ENCODE peak calls at places on chromosomes 5 and 9, in five cellular contexts. One of them, this sample, is unnamed. For H3K9me3, the result is how much of the 10 kb centered on the place peaks cover.

GRCh38 chr5:150335778-150336177 is 21.7 kb upstream of the TCOF1 start:
- DNase-seq in fibroblast of lung: no peak
- DNase-seq in aorta: no peak
- DNase-seq in heart right ventricle: no peak
- DNase-seq in kidney: peak
- DNase-seq in this sample: no peak

GRCh38 chr5:9529041-9529480 is 16.8 kb downstream of the SEMA5A start:
- DNase-seq in fibroblast of lung: no peak
- DNase-seq in aorta: no peak
- DNase-seq in kidney: no peak
- DNase-seq in heart right ventricle: no peak
- DNase-seq in this sample: no peak

GRCh38 chr9:92341578-92341977 is 15.8 kb downstream of the CENPP start:
- DNase-seq in aorta: no peak
- DNase-seq in fibroblast of lung: no peak
- DNase-seq in kidney: no peak
- DNase-seq in heart right ventricle: no peak
- DNase-seq in this sample: no peak

GRCh38 chr9:20649381-20649780 is 27.1 kb upstream of the MLLT3 start:
- DNase-seq in aorta: no peak
- DNase-seq in kidney: no peak
- DNase-seq in heart right ventricle: no peak
- DNase-seq in fibroblast of lung: no peak
- DNase-seq in this sample: no peak

GRCh38 chr5:163373401-163374066 is 63.9 kb upstream of the CCNG1 start:
- DNase-seq in kidney: no peak
- DNase-seq in fibroblast of lung: no peak
- DNase-seq in aorta: no peak
- DNase-seq in heart right ventricle: no peak
- DNase-seq in this sample: no peak

GRCh38 chr9:4866239-4866969 is 73.7 kb downstream of the RCL1 start:
- DNase-seq in aorta: no peak
- DNase-seq in heart right ventricle: no peak
- DNase-seq in fibroblast of lung: peak
- DNase-seq in kidney: no peak
- DNase-seq in this sample: no peak

GRCh38 chr9:124764774-124765438 is 6.2 kb downstream of the NR6A1 start:
- DNase-seq in aorta: no peak
- DNase-seq in fibroblast of lung: no peak
- DNase-seq in heart right ventricle: no peak
- DNase-seq in kidney: no peak
- DNase-seq in this sample: no peak

GRCh38 chr5:32955814-32956213 is 244.7 kb downstream of the NPR3 start:
- DNase-seq in aorta: no peak
- DNase-seq in heart right ventricle: no peak
- DNase-seq in fibroblast of lung: peak
- DNase-seq in kidney: no peak
- DNase-seq in this sample: no peak

GRCh38 chr5:7261049-7261448 is 134.9 kb upstream of the ADCY2 start:
- DNase-seq in kidney: no peak
- DNase-seq in fibroblast of lung: peak
- DNase-seq in aorta: no peak
- DNase-seq in heart right ventricle: no peak
- DNase-seq in this sample: peak

GRCh38 chr9:22622823-22623222 is 176.2 kb downstream of the DMRTA1 start:
- DNase-seq in heart right ventricle: no peak
- DNase-seq in fibroblast of lung: no peak
- DNase-seq in aorta: no peak
- DNase-seq in kidney: no peak
- DNase-seq in this sample: no peak

GRCh38 chr9:124660341-124660801 is 110.7 kb downstream of the NR6A1 start:
- DNase-seq in fibroblast of lung: peak
- DNase-seq in aorta: no peak
- DNase-seq in kidney: no peak
- DNase-seq in heart right ventricle: no peak
- DNase-seq in this sample: no peak

GRCh38 chr5:56493293-56493692 is 260.2 kb upstream of the ANKRD55 start:
- DNase-seq in fibroblast of lung: no peak
- DNase-seq in aorta: no peak
- DNase-seq in kidney: no peak
- DNase-seq in heart right ventricle: no peak
- DNase-seq in this sample: no peak

GRCh38 chr5:56487528-56488115 is 254.5 kb upstream of the ANKRD55 start:
- DNase-seq in fibroblast of lung: no peak
- DNase-seq in kidney: peak
- DNase-seq in aorta: no peak
- DNase-seq in heart right ventricle: no peak
- DNase-seq in this sample: no peak

GRCh38 chr5:56490971-56491468 is 257.9 kb upstream of the ANKRD55 start:
- DNase-seq in aorta: no peak
- DNase-seq in heart right ventricle: no peak
- DNase-seq in kidney: no peak
- DNase-seq in fibroblast of lung: no peak
- DNase-seq in this sample: no peak

GRCh38 chr5:56492812-56493211 is 259.7 kb upstream of the ANKRD55 start:
- DNase-seq in heart right ventricle: no peak
- DNase-seq in fibroblast of lung: no peak
- DNase-seq in aorta: no peak
- DNase-seq in kidney: no peak
- DNase-seq in this sample: no peak

GRCh38 chr5:56489272-56489671 is 256.1 kb upstream of the ANKRD55 start:
- DNase-seq in aorta: no peak
- DNase-seq in fibroblast of lung: no peak
- DNase-seq in kidney: no peak
- DNase-seq in heart right ventricle: no peak
- DNase-seq in this sample: no peak
- H3K9me3 ChIP-seq in aorta: under half
- H3K9me3 ChIP-seq in fibroblast of lung: under half
- H3K9me3 ChIP-seq in kidney: under half
- H3K9me3 ChIP-seq in heart right ventricle: under half
- H3K9me3 ChIP-seq in this sample: under half

GRCh38 chr5:141356133-141356532 is 1.3 kb downstream of the PCDHGA4 start:
- DNase-seq in heart right ventricle: no peak
- DNase-seq in kidney: no peak
- DNase-seq in aorta: no peak
- DNase-seq in fibroblast of lung: no peak
- DNase-seq in this sample: no peak
- H3K9me3 ChIP-seq in heart right ventricle: under half
- H3K9me3 ChIP-seq in kidney: half or more
- H3K9me3 ChIP-seq in aorta: under half
- H3K9me3 ChIP-seq in fibroblast of lung: under half
- H3K9me3 ChIP-seq in this sample: half or more

GRCh38 chr5:4651811-4652565 is 488.1 kb upstream of the ADAMTS16 start:
- DNase-seq in aorta: no peak
- DNase-seq in kidney: no peak
- DNase-seq in heart right ventricle: no peak
- DNase-seq in fibroblast of lung: no peak
- DNase-seq in this sample: no peak

GRCh38 chr5:4647955-4648354 is 492.2 kb upstream of the ADAMTS16 start:
- DNase-seq in kidney: no peak
- DNase-seq in heart right ventricle: no peak
- DNase-seq in fibroblast of lung: no peak
- DNase-seq in aorta: no peak
- DNase-seq in this sample: no peak

GRCh38 chr5:4653475-4653874 is 486.7 kb upstream of the ADAMTS16 start:
- DNase-seq in aorta: no peak
- DNase-seq in kidney: no peak
- DNase-seq in heart right ventricle: no peak
- DNase-seq in fibroblast of lung: no peak
- DNase-seq in this sample: no peak
- H3K9me3 ChIP-seq in aorta: under half
- H3K9me3 ChIP-seq in kidney: under half
- H3K9me3 ChIP-seq in heart right ventricle: under half
- H3K9me3 ChIP-seq in fibroblast of lung: under half
- H3K9me3 ChIP-seq in this sample: under half

DNA sequence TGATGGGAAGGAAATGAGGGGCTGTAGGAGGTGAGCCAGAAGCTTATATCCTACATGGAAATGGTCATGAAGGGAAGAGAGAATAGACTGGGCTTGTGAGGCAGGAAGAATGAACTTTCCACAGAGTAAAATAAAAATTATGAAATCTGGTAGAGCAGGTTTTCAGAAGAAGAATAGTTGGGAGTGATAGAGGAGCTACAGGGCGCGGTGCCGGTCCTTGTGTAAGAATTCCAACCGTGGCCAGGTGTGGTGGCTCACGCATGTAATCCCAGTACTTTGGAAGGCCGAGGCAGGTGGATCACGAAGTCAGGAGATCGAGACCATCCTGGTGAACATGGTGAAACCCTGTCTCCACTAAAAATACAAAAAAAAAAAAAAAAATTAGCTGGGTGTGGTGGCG is 8.9 kb upstream of the UNC13B start:
- DNase-seq in aorta: no peak
- DNase-seq in fibroblast of lung: no peak
- DNase-seq in heart right ventricle: no peak
- DNase-seq in kidney: no peak
- DNase-seq in this sample: no peak
- H3K9me3 ChIP-seq in aorta: under half
- H3K9me3 ChIP-seq in fibroblast of lung: under half
- H3K9me3 ChIP-seq in heart right ventricle: under half
- H3K9me3 ChIP-seq in kidney: under half
- H3K9me3 ChIP-seq in this sample: under half

DNA sequence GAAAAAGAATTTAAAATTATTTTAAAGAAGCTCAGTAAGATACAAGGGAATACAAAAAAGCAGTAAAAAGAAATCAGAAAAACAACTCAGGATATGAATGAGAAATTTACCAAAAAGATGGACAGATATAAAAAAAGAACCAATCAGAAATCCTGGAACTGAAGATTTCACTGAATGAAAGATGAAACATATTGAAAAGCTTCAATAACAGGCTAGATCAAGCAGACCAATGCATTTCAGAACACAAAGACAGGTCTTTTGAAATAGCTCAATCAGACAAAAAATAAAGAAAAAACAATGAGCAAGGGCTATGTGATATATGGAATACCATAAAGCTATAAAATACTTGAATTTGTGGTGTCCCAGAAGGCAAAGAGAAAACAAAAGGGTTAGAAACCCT is 322.6 kb upstream of the POU5F2 start:
- DNase-seq in kidney: no peak
- DNase-seq in heart right ventricle: no peak
- DNase-seq in aorta: no peak
- DNase-seq in fibroblast of lung: no peak
- DNase-seq in this sample: no peak
- H3K9me3 ChIP-seq in kidney: under half
- H3K9me3 ChIP-seq in heart right ventricle: under half
- H3K9me3 ChIP-seq in aorta: under half
- H3K9me3 ChIP-seq in fibroblast of lung: under half
- H3K9me3 ChIP-seq in this sample: under half

DNA sequence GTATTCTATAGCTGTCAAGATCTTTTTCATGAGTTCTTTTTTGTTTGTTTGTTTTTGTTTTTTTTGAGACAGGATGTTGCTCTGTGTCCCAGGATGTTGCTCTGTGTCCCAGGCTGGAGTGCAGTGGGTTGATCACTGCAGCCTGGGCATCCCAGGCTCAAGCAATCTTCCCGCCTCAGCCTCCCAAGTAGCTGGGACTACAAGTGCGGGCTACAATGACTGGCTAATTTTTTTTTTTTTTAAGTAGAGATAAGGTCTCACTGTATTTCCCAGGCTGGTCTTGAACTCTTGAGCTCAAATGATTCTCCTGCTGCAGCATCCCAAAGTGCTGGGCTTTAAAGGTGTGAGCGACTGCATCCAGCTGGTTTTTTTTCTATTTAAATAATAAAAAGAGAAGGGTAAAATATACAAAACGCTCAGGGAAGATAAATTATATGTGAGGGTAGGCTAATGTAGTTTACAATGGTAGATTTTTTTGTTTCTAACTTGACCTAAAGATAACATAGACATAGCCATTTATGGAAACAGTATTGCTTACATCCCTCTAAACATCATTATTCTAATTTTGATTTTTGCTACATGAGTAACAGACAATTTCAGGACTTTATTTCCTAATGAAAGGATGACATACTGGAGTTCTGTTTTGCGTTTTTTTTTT is 21.9 kb downstream of the ERBIN start:
- DNase-seq in fibroblast of lung: no peak
- DNase-seq in aorta: no peak
- DNase-seq in kidney: no peak
- DNase-seq in heart right ventricle: no peak
- DNase-seq in this sample: no peak
- H3K9me3 ChIP-seq in fibroblast of lung: under half
- H3K9me3 ChIP-seq in aorta: under half
- H3K9me3 ChIP-seq in kidney: under half
- H3K9me3 ChIP-seq in heart right ventricle: under half
- H3K9me3 ChIP-seq in this sample: under half

DNA sequence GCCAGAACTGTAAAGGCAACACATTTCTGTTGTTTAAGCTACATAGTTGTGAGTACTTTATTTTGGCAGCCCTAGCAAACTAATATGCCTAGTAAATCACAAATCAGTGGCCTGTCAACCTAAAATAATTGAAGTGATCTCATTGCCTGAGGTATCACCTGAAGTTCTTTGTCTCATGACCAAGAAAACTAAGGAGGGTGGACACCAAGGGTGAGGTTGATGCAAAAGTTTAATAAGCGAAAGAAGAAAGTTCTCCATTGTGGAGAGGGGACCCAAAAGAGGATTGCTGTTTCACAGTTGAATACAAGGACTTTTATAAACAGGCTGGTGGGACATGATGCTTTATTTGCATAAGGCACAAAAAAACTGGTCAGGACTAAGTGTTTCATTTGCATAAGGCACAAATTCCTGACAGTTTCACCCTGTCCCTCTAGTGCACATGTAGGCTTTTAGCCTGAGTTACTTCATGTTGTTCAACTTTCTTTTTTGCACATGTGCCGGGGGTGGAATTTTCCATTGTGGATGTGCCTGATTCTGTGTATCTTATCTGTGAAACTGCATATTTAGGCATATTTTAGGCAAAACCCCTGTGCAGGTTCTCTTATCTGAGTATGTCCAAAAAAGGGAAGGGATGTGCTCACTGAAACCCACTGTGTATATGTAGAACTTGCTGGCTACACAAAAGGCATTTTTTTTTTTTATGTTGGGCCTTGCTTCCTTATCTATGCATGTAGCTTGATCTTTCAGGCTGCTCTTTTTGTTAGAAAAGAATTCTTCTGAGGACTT is 108.6 kb upstream of the RAI14 start:
- DNase-seq in heart right ventricle: no peak
- DNase-seq in aorta: no peak
- DNase-seq in fibroblast of lung: no peak
- DNase-seq in kidney: no peak
- DNase-seq in this sample: no peak
- H3K9me3 ChIP-seq in heart right ventricle: under half
- H3K9me3 ChIP-seq in aorta: under half
- H3K9me3 ChIP-seq in fibroblast of lung: under half
- H3K9me3 ChIP-seq in kidney: under half
- H3K9me3 ChIP-seq in this sample: under half

GRCh38 chr5:143364061-143364460 is 39.4 kb downstream of the NR3C1 start:
- DNase-seq in kidney: no peak
- DNase-seq in aorta: no peak
- DNase-seq in fibroblast of lung: peak
- DNase-seq in heart right ventricle: no peak
- DNase-seq in this sample: no peak
- H3K9me3 ChIP-seq in kidney: under half
- H3K9me3 ChIP-seq in aorta: under half
- H3K9me3 ChIP-seq in fibroblast of lung: under half
- H3K9me3 ChIP-seq in heart right ventricle: under half
- H3K9me3 ChIP-seq in this sample: under half

DNA sequence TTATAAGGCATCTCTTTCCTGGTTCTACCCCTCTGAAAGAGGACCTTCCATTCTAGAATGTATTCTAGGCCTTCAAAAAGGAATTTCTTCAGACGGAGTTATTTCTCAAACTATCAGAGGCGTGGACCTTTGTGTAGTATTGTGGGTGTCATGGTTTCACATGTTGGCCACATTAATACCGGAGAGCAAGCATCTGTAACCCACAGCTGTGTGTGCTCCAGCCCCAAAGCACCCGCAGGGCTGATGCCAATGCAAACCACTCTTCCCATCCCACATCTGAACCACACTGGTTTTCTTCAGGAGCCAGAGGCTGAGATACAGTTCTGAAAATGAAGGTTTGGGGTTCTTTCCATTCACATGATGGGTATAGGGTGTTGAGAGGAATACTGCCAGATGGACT is 127.1 kb downstream of the BNC2 start:
- DNase-seq in kidney: no peak
- DNase-seq in aorta: no peak
- DNase-seq in heart right ventricle: no peak
- DNase-seq in fibroblast of lung: no peak
- DNase-seq in this sample: no peak
- H3K9me3 ChIP-seq in kidney: under half
- H3K9me3 ChIP-seq in aorta: under half
- H3K9me3 ChIP-seq in heart right ventricle: under half
- H3K9me3 ChIP-seq in fibroblast of lung: under half
- H3K9me3 ChIP-seq in this sample: under half

This sample was measured in tibial nerve.